ENCODE peak calls at places on chromosomes 13 and 19, in seven cellular contexts. One of them, this sample, is unnamed.

GRCh38 chr13:73261739-73262216 is 203.0 kb downstream of the KLF5 start:
- DNase-seq in activated naive CD8-positive, alpha-beta T cell treated with anti-CD3 and anti-CD28 coated beads for 36 hours: no peak
- DNase-seq in hypothalamus: no peak
- DNase-seq in stimulated activated CD4-positive, alpha-beta T cell treated with anti-CD3 and anti-CD28 coated beads, TNF-alpha, amount 100 ng/mL, for 48 hours: no peak
- DNase-seq in stimulated activated CD8-positive, alpha-beta memory T cell treated with anti-CD3 and anti-CD28 coated beads, Interleukin-7, amount 100 ng/mL, for 1 hour: no peak
- DNase-seq in CD4-positive, alpha-beta T cell: no peak
- DNase-seq in OCI-LY7: no peak
- DNase-seq in this sample: no peak

GRCh38 chr19:41868120-41868988 is 8.3 kb downstream of the RPS19 start:
- DNase-seq in activated naive CD8-positive, alpha-beta T cell treated with anti-CD3 and anti-CD28 coated beads for 36 hours: no peak
- DNase-seq in hypothalamus: no peak
- DNase-seq in stimulated activated CD4-positive, alpha-beta T cell treated with anti-CD3 and anti-CD28 coated beads, TNF-alpha, amount 100 ng/mL, for 48 hours: no peak
- DNase-seq in stimulated activated CD8-positive, alpha-beta memory T cell treated with anti-CD3 and anti-CD28 coated beads, Interleukin-7, amount 100 ng/mL, for 1 hour: no peak
- DNase-seq in CD4-positive, alpha-beta T cell: no peak
- DNase-seq in OCI-LY7: no peak
- DNase-seq in this sample: no peak

GRCh38 chr19:54517483-54517882 is 14.9 kb downstream of the LAIR2 start:
- DNase-seq in activated naive CD8-positive, alpha-beta T cell treated with anti-CD3 and anti-CD28 coated beads for 36 hours: peak; percentile 61
- DNase-seq in hypothalamus: no peak
- DNase-seq in stimulated activated CD4-positive, alpha-beta T cell treated with anti-CD3 and anti-CD28 coated beads, TNF-alpha, amount 100 ng/mL, for 48 hours: peak; percentile 58
- DNase-seq in stimulated activated CD8-positive, alpha-beta memory T cell treated with anti-CD3 and anti-CD28 coated beads, Interleukin-7, amount 100 ng/mL, for 1 hour: no peak
- DNase-seq in CD4-positive, alpha-beta T cell: peak; percentile 37
- DNase-seq in OCI-LY7: peak; percentile 61
- DNase-seq in this sample: no peak

GRCh38 chr13:86051134-86052103 is 252.2 kb upstream of the SLITRK6 start:
- DNase-seq in activated naive CD8-positive, alpha-beta T cell treated with anti-CD3 and anti-CD28 coated beads for 36 hours: no peak
- DNase-seq in hypothalamus: no peak
- DNase-seq in stimulated activated CD4-positive, alpha-beta T cell treated with anti-CD3 and anti-CD28 coated beads, TNF-alpha, amount 100 ng/mL, for 48 hours: no peak
- DNase-seq in stimulated activated CD8-positive, alpha-beta memory T cell treated with anti-CD3 and anti-CD28 coated beads, Interleukin-7, amount 100 ng/mL, for 1 hour: no peak
- DNase-seq in CD4-positive, alpha-beta T cell: no peak
- DNase-seq in OCI-LY7: no peak
- DNase-seq in this sample: no peak

GRCh38 chr13:107392205-107392604 is 823.1 kb downstream of the LIG4 start:
- DNase-seq in activated naive CD8-positive, alpha-beta T cell treated with anti-CD3 and anti-CD28 coated beads for 36 hours: no peak
- DNase-seq in hypothalamus: no peak
- DNase-seq in stimulated activated CD4-positive, alpha-beta T cell treated with anti-CD3 and anti-CD28 coated beads, TNF-alpha, amount 100 ng/mL, for 48 hours: no peak
- DNase-seq in stimulated activated CD8-positive, alpha-beta memory T cell treated with anti-CD3 and anti-CD28 coated beads, Interleukin-7, amount 100 ng/mL, for 1 hour: no peak
- DNase-seq in CD4-positive, alpha-beta T cell: no peak
- DNase-seq in OCI-LY7: no peak
- DNase-seq in this sample: no peak

GRCh38 chr19:30170081-30170480 is 202.1 kb upstream of the ZNF536 start:
- DNase-seq in activated naive CD8-positive, alpha-beta T cell treated with anti-CD3 and anti-CD28 coated beads for 36 hours: no peak
- DNase-seq in hypothalamus: no peak
- DNase-seq in stimulated activated CD4-positive, alpha-beta T cell treated with anti-CD3 and anti-CD28 coated beads, TNF-alpha, amount 100 ng/mL, for 48 hours: no peak
- DNase-seq in stimulated activated CD8-positive, alpha-beta memory T cell treated with anti-CD3 and anti-CD28 coated beads, Interleukin-7, amount 100 ng/mL, for 1 hour: no peak
- DNase-seq in CD4-positive, alpha-beta T cell: no peak
- DNase-seq in OCI-LY7: no peak
- DNase-seq in this sample: no peak

GRCh38 chr19:33520844-33521479 is 629 bp downstream of the PEPD start:
- DNase-seq in activated naive CD8-positive, alpha-beta T cell treated with anti-CD3 and anti-CD28 coated beads for 36 hours: no peak
- DNase-seq in hypothalamus: no peak
- DNase-seq in stimulated activated CD4-positive, alpha-beta T cell treated with anti-CD3 and anti-CD28 coated beads, TNF-alpha, amount 100 ng/mL, for 48 hours: no peak
- DNase-seq in stimulated activated CD8-positive, alpha-beta memory T cell treated with anti-CD3 and anti-CD28 coated beads, Interleukin-7, amount 100 ng/mL, for 1 hour: no peak
- DNase-seq in CD4-positive, alpha-beta T cell: no peak
- DNase-seq in OCI-LY7: no peak
- DNase-seq in this sample: no peak

GRCh38 chr19:32224371-32225244 is 120.8 kb upstream of the ZNF507 start:
- DNase-seq in activated naive CD8-positive, alpha-beta T cell treated with anti-CD3 and anti-CD28 coated beads for 36 hours: peak; percentile 69
- DNase-seq in hypothalamus: peak; percentile 50
- DNase-seq in stimulated activated CD4-positive, alpha-beta T cell treated with anti-CD3 and anti-CD28 coated beads, TNF-alpha, amount 100 ng/mL, for 48 hours: peak; percentile 49
- DNase-seq in stimulated activated CD8-positive, alpha-beta memory T cell treated with anti-CD3 and anti-CD28 coated beads, Interleukin-7, amount 100 ng/mL, for 1 hour: no peak
- DNase-seq in CD4-positive, alpha-beta T cell: peak; percentile 38
- DNase-seq in OCI-LY7: peak; percentile 6
- DNase-seq in this sample: peak; percentile 36

GRCh38 chr19:8161135-8161646 is 11.8 kb upstream of the FBN3 start:
- DNase-seq in activated naive CD8-positive, alpha-beta T cell treated with anti-CD3 and anti-CD28 coated beads for 36 hours: peak; percentile 23
- DNase-seq in hypothalamus: peak; percentile 10
- DNase-seq in stimulated activated CD4-positive, alpha-beta T cell treated with anti-CD3 and anti-CD28 coated beads, TNF-alpha, amount 100 ng/mL, for 48 hours: peak; percentile 23
- DNase-seq in stimulated activated CD8-positive, alpha-beta memory T cell treated with anti-CD3 and anti-CD28 coated beads, Interleukin-7, amount 100 ng/mL, for 1 hour: no peak
- DNase-seq in CD4-positive, alpha-beta T cell: no peak
- DNase-seq in OCI-LY7: peak; percentile 72
- DNase-seq in this sample: no peak

GRCh38 chr13:113415032-113415431 is 38.3 kb downstream of the ADPRHL1 start:
- DNase-seq in activated naive CD8-positive, alpha-beta T cell treated with anti-CD3 and anti-CD28 coated beads for 36 hours: no peak
- DNase-seq in hypothalamus: no peak
- DNase-seq in stimulated activated CD4-positive, alpha-beta T cell treated with anti-CD3 and anti-CD28 coated beads, TNF-alpha, amount 100 ng/mL, for 48 hours: no peak
- DNase-seq in stimulated activated CD8-positive, alpha-beta memory T cell treated with anti-CD3 and anti-CD28 coated beads, Interleukin-7, amount 100 ng/mL, for 1 hour: no peak
- DNase-seq in CD4-positive, alpha-beta T cell: no peak
- DNase-seq in OCI-LY7: no peak
- DNase-seq in this sample: no peak

GRCh38 chr13:106612688-106613087 is 44.8 kb upstream of the ARGLU1 start:
- DNase-seq in activated naive CD8-positive, alpha-beta T cell treated with anti-CD3 and anti-CD28 coated beads for 36 hours: no peak
- DNase-seq in hypothalamus: peak; percentile 4
- DNase-seq in stimulated activated CD4-positive, alpha-beta T cell treated with anti-CD3 and anti-CD28 coated beads, TNF-alpha, amount 100 ng/mL, for 48 hours: no peak
- DNase-seq in stimulated activated CD8-positive, alpha-beta memory T cell treated with anti-CD3 and anti-CD28 coated beads, Interleukin-7, amount 100 ng/mL, for 1 hour: no peak
- DNase-seq in CD4-positive, alpha-beta T cell: no peak
- DNase-seq in OCI-LY7: no peak
- DNase-seq in this sample: no peak

GRCh38 chr19:6713773-6714692 is 6.4 kb downstream of the C3 start:
- DNase-seq in activated naive CD8-positive, alpha-beta T cell treated with anti-CD3 and anti-CD28 coated beads for 36 hours: no peak
- DNase-seq in hypothalamus: no peak
- DNase-seq in stimulated activated CD4-positive, alpha-beta T cell treated with anti-CD3 and anti-CD28 coated beads, TNF-alpha, amount 100 ng/mL, for 48 hours: no peak
- DNase-seq in stimulated activated CD8-positive, alpha-beta memory T cell treated with anti-CD3 and anti-CD28 coated beads, Interleukin-7, amount 100 ng/mL, for 1 hour: no peak
- DNase-seq in CD4-positive, alpha-beta T cell: no peak
- DNase-seq in OCI-LY7: no peak
- DNase-seq in this sample: no peak

GRCh38 chr13:79525051-79525450 is 44.1 kb downstream of the NDFIP2 start:
- DNase-seq in activated naive CD8-positive, alpha-beta T cell treated with anti-CD3 and anti-CD28 coated beads for 36 hours: no peak
- DNase-seq in hypothalamus: no peak
- DNase-seq in stimulated activated CD4-positive, alpha-beta T cell treated with anti-CD3 and anti-CD28 coated beads, TNF-alpha, amount 100 ng/mL, for 48 hours: no peak
- DNase-seq in stimulated activated CD8-positive, alpha-beta memory T cell treated with anti-CD3 and anti-CD28 coated beads, Interleukin-7, amount 100 ng/mL, for 1 hour: no peak
- DNase-seq in CD4-positive, alpha-beta T cell: no peak
- DNase-seq in OCI-LY7: no peak
- DNase-seq in this sample: no peak

GRCh38 chr13:78586706-78587105 is 16.6 kb downstream of the POU4F1 start:
- DNase-seq in activated naive CD8-positive, alpha-beta T cell treated with anti-CD3 and anti-CD28 coated beads for 36 hours: no peak
- DNase-seq in hypothalamus: no peak
- DNase-seq in stimulated activated CD4-positive, alpha-beta T cell treated with anti-CD3 and anti-CD28 coated beads, TNF-alpha, amount 100 ng/mL, for 48 hours: no peak
- DNase-seq in stimulated activated CD8-positive, alpha-beta memory T cell treated with anti-CD3 and anti-CD28 coated beads, Interleukin-7, amount 100 ng/mL, for 1 hour: no peak
- DNase-seq in CD4-positive, alpha-beta T cell: no peak
- DNase-seq in OCI-LY7: no peak
- DNase-seq in this sample: no peak

GRCh38 chr19:54229146-54229545 is 6.3 kb upstream of the LILRB3 start:
- DNase-seq in activated naive CD8-positive, alpha-beta T cell treated with anti-CD3 and anti-CD28 coated beads for 36 hours: no peak
- DNase-seq in hypothalamus: no peak
- DNase-seq in stimulated activated CD4-positive, alpha-beta T cell treated with anti-CD3 and anti-CD28 coated beads, TNF-alpha, amount 100 ng/mL, for 48 hours: no peak
- DNase-seq in stimulated activated CD8-positive, alpha-beta memory T cell treated with anti-CD3 and anti-CD28 coated beads, Interleukin-7, amount 100 ng/mL, for 1 hour: no peak
- DNase-seq in CD4-positive, alpha-beta T cell: no peak
- DNase-seq in OCI-LY7: no peak
- DNase-seq in this sample: no peak

GRCh38 chr13:48909088-48909389 is 66.7 kb upstream of the FNDC3A start:
- DNase-seq in activated naive CD8-positive, alpha-beta T cell treated with anti-CD3 and anti-CD28 coated beads for 36 hours: no peak
- DNase-seq in hypothalamus: no peak
- DNase-seq in stimulated activated CD4-positive, alpha-beta T cell treated with anti-CD3 and anti-CD28 coated beads, TNF-alpha, amount 100 ng/mL, for 48 hours: no peak
- DNase-seq in stimulated activated CD8-positive, alpha-beta memory T cell treated with anti-CD3 and anti-CD28 coated beads, Interleukin-7, amount 100 ng/mL, for 1 hour: no peak
- DNase-seq in CD4-positive, alpha-beta T cell: no peak
- DNase-seq in OCI-LY7: no peak
- DNase-seq in this sample: no peak